ENCODE peak calls at places on chromosomes 12 and 14, in seven cellular contexts. I is HepG2, E is HCT116, R is K562, Y is GM12878, V is H1, P is SK-N-SH. S is an unnamed sample.

GRCh38 chr14:70893842-70894237 is 13.4 kb upstream of the PCNX1 start:
- DNase-seq in R (no peak), V (no peak), P (no peak), E (no peak), Y (no peak), I (no peak), S (no peak)

GRCh38 chr12:52415870-52416750 is 10.0 kb upstream of the KRT82 start:
- DNase-seq in I (no peak), R (no peak), V (no peak), P (no peak), Y (no peak), E (no peak), S (no peak)

GRCh38 chr12:38141239-38141638 is 175.3 kb upstream of the ALG10B start:
- DNase-seq in Y (no peak), I (no peak), E (no peak), V (no peak), P (no peak), R (no peak), S (no peak)

GRCh38 chr12:90959538-90960139 is 4.7 kb upstream of the CCER1 start:
- DNase-seq in P (peak; percentile 43), R (peak; percentile 27), E (peak; percentile 39), I (peak; percentile 26), V (no peak), Y (no peak), S (peak; percentile 71)

GRCh38 chr14:100988411-100988900 is 84.9 kb upstream of the RTL1 start:
- DNase-seq in V (no peak), Y (peak; percentile 23), R (no peak), P (no peak), E (peak; percentile 95), I (peak; percentile 50), S (no peak)

GRCh38 chr14:49977126-49977841 is 84.4 kb downstream of the ARF6 start:
- DNase-seq in R (peak; percentile 37), I (no peak), P (no peak), E (no peak), Y (no peak), V (no peak), S (no peak)

GRCh38 chr12:112755507-112755906 is 36.0 kb upstream of the RPH3A start:
- DNase-seq in P (no peak), R (no peak), I (no peak), E (no peak), V (no peak), Y (no peak), S (no peak)

GRCh38 chr12:12837025-12837872 is 24.1 kb downstream of the DDX47 start:
- DNase-seq in E (peak; percentile 67), I (peak; percentile 37), Y (no peak), P (peak; percentile 66), R (peak; percentile 54), V (peak; percentile 51), S (peak; percentile 16)

GRCh38 chr14:103260629-103261124 is 73.4 kb upstream of the EIF5 start:
- DNase-seq in R (no peak), Y (no peak), E (no peak), V (peak; percentile 42), P (peak; percentile 57), I (no peak), S (peak; percentile 69)

GRCh38 chr14:89061696-89062095 is 237.2 kb downstream of the TTC8 start:
- DNase-seq in P (no peak), V (no peak), R (no peak), Y (no peak), E (no peak), I (no peak), S (peak; percentile 26)

GRCh38 chr14:69997849-69998248 is 118.6 kb downstream of the SMOC1 start:
- DNase-seq in E (no peak), R (no peak), I (peak; percentile 47), Y (no peak), V (no peak), P (no peak), S (peak; percentile 78)

GRCh38 chr12:47775100-47775911 is 2.3 kb downstream of the SLC48A1 start:
- DNase-seq in P (no peak), R (peak; percentile 59), V (no peak), I (no peak), Y (no peak), E (no peak), S (no peak)

GRCh38 chr12:111024205-111024794 is 103.9 kb upstream of the MYL2 start:
- DNase-seq in Y (peak; percentile 4), P (peak; percentile 83), R (peak; percentile 80), E (peak; percentile 52), V (peak; percentile 90), I (peak; percentile 44), S (peak; percentile 85)

GRCh38 chr12:107564946-107565345 is 120.7 kb upstream of the PWP1 start:
- DNase-seq in Y (no peak), E (peak; percentile 7), P (no peak), R (no peak), I (peak; percentile 11), V (no peak), S (peak; percentile 70)

GRCh38 chr14:26163761-26164160 is 434.1 kb downstream of the NOVA1 start:
- DNase-seq in I (peak; percentile 28), R (no peak), P (no peak), Y (no peak), V (peak; percentile 47), E (no peak), S (peak; percentile 78)

GRCh38 chr12:90569685-90570084 is 385.3 kb downstream of the CCER1 start:
- DNase-seq in R (no peak), Y (no peak), I (no peak), E (no peak), V (no peak), P (no peak), S (no peak)

GRCh38 chr12:3698218-3698974 is 54.5 kb downstream of the CRACR2A start:
- DNase-seq in Y (no peak), R (no peak), V (no peak), E (no peak), P (peak; percentile 48), I (no peak), S (no peak)

GRCh38 chr12:19298837-19299605 is 140.3 kb upstream of the AEBP2 start:
- DNase-seq in E (no peak), Y (no peak), V (no peak), R (no peak), P (no peak), I (no peak), S (no peak)

DNA sequence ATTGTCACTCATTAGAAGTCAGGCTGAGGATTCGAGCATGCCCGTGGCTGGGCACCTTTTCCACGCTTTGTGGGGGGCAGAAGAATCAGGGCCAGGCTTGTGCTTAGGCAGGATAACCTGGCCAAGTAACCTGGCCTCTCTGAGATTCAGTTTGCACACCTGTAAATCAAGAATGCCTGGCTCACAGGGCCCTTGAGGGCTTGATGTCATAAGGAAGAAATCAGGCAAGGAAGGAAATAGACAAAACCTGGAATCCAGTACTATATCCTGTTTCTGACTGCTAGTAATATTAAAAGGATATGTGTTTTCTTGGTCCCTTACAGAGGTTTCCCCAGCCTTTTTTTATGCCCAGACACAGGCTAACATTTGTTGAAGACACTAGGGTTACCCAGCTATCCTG is 91.9 kb downstream of the SAMD4A start:
- DNase-seq in V (no peak), R (no peak), P (no peak), E (no peak), I (no peak), Y (no peak), S (peak; percentile 39)
- TF ChIP-seq JUND in V (no peak), R (no peak), P (no peak), E (no peak), I (no peak), Y (no peak), S (no peak)

DNA sequence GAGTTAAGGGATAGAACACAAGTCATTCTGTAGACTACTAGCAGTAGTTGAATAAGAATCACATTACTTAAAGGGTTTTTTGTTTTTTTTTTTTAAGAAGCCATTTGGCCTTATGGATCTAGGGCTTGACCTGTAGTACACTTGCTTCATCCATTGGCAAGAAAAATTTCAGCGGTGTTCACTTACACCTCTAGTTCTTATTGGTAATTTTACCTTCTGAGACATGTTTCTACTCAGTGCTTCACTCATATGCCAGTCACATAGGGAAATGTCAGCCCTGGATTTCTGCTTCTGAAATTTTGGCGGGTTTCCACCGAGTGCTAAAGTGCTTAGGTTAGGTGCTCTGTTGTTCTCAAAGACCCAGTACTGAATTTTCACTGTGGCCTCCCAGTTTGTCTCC is 72.9 kb downstream of the FRMD6 start:
- DNase-seq in Y (no peak), V (no peak), P (no peak), E (no peak), I (no peak), R (no peak), S (no peak)
- TF ChIP-seq JUND in Y (no peak), V (no peak), P (no peak), E (no peak), I (no peak), R (no peak), S (no peak)

GRCh38 chr12:27060740-27061139 is 21.6 kb downstream of the C12orf71 start:
- DNase-seq in V (no peak), I (no peak), E (no peak), P (no peak), Y (no peak), R (no peak), S (no peak)

GRCh38 chr12:27068863-27069262 is 13.5 kb downstream of the C12orf71 start:
- DNase-seq in V (no peak), P (no peak), Y (no peak), E (no peak), I (no peak), R (no peak), S (no peak)

GRCh38 chr12:27061317-27061716 is 21.1 kb downstream of the C12orf71 start:
- DNase-seq in V (no peak), R (no peak), I (no peak), Y (no peak), P (no peak), E (no peak), S (no peak)

GRCh38 chr12:27063250-27063851 is 19.0 kb downstream of the C12orf71 start:
- DNase-seq in R (no peak), Y (no peak), E (no peak), I (no peak), P (no peak), V (no peak), S (no peak)

DNA sequence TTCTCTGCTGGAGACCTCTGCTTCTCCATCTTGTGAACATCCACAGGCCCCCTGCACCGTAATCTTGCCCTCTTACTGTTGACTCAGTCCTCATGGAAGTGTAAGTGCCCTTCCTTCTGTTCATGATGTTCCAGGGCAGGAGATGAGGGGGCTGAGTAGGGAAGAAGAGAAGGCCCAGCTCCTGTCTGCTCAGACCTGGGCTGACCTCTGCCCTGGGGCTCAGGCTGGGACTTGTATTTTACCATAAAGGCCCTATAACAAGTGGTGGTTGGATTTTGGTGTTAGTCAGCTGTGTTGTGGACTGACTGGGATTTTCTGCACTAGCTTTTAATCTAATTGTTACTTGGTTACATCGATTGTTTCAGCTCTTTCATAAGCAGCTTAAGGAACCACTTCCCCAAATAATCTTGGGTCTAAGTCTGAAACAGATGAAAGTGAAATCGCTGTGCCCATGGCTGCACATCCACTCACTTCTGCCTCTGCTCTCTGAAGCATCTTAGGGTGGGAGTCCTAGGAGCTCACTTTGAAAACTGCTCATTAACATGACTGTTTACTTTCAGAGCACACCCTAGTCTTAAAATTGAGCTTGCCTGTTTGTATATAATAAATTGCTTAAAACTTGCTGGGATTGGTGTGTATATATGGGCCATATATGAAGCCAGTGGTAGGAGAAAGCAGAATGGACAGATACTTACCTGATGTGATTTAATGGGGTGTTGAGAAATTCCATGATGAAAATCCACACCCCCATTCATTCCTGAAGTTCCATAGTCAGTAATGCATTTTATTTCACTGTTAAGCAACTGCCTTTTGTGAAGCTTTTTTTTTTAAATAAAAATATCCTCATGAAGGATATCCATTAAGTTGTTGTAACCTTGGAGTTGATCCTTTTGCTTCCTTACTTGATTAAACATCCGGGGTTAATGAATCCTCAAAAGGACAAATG is 17.7 kb downstream of the C12orf71 start:
- DNase-seq in R (no peak), E (no peak), P (no peak), V (no peak), Y (peak; percentile 68), I (no peak), S (no peak)
- TF ChIP-seq JUND in R (no peak), E (no peak), P (no peak), V (no peak), Y (no peak), I (no peak), S (no peak)

GRCh38 chr12:45729233-45730115 is at the start of gene ARID2:
- DNase-seq in R (peak; percentile 49), Y (no peak), E (peak; percentile 38), P (peak; percentile 72), V (peak; percentile 60), I (peak; percentile 14), S (peak; percentile 84)
- TF ChIP-seq JUND in R (no peak), Y (no peak), E (no peak), P (no peak), V (no peak), I (no peak), S (no peak)

S was measured in T47D.